ENCODE peak calls at places on chromosomes 3 and 15, in seven cellular contexts. One of them, this sample, is unnamed.

GRCh38 chr3:148737104-148737525 is 39.4 kb downstream of the AGTR1 start:
- DNase-seq in AG10803: peak; percentile 27
- DNase-seq in vagina: no peak
- DNase-seq in GM06990: no peak
- DNase-seq in fibroblast of pulmonary artery: no peak
- DNase-seq in fibroblast of lung: peak; percentile 42
- DNase-seq in lower lobe of right lung: no peak
- DNase-seq in this sample: peak; percentile 44

GRCh38 chr3:112424394-112424793 is 74.9 kb downstream of the BTLA start:
- DNase-seq in AG10803: no peak
- DNase-seq in vagina: no peak
- DNase-seq in GM06990: no peak
- DNase-seq in fibroblast of pulmonary artery: no peak
- DNase-seq in fibroblast of lung: no peak
- DNase-seq in lower lobe of right lung: no peak
- DNase-seq in this sample: no peak

GRCh38 chr15:82647045-82647834 is at the start of gene CPEB1:
- DNase-seq in AG10803: peak; percentile 35
- DNase-seq in vagina: no peak
- DNase-seq in GM06990: peak; percentile 69
- DNase-seq in fibroblast of pulmonary artery: peak; percentile 26
- DNase-seq in fibroblast of lung: peak; percentile 51
- DNase-seq in lower lobe of right lung: peak; percentile 51
- DNase-seq in this sample: peak; percentile 16

GRCh38 chr3:55162031-55162784 is 234.3 kb upstream of the LRTM1 start:
- DNase-seq in AG10803: peak; percentile 86
- DNase-seq in vagina: no peak
- DNase-seq in GM06990: no peak
- DNase-seq in fibroblast of pulmonary artery: peak; percentile 27
- DNase-seq in fibroblast of lung: peak; percentile 68
- DNase-seq in lower lobe of right lung: no peak
- DNase-seq in this sample: peak; percentile 91

GRCh38 chr3:121736112-121736511 is 13.4 kb downstream of the GOLGB1 start:
- DNase-seq in AG10803: no peak
- DNase-seq in vagina: no peak
- DNase-seq in GM06990: no peak
- DNase-seq in fibroblast of pulmonary artery: no peak
- DNase-seq in fibroblast of lung: no peak
- DNase-seq in lower lobe of right lung: no peak
- DNase-seq in this sample: no peak

GRCh38 chr15:71332605-71333004 is 217.3 kb downstream of the THSD4 start:
- DNase-seq in AG10803: peak; percentile 42
- DNase-seq in vagina: no peak
- DNase-seq in GM06990: no peak
- DNase-seq in fibroblast of pulmonary artery: no peak
- DNase-seq in fibroblast of lung: peak; percentile 61
- DNase-seq in lower lobe of right lung: no peak
- DNase-seq in this sample: peak; percentile 74

GRCh38 chr3:138362536-138362935 is 14.2 kb downstream of the MRAS start:
- DNase-seq in AG10803: no peak
- DNase-seq in vagina: no peak
- DNase-seq in GM06990: no peak
- DNase-seq in fibroblast of pulmonary artery: no peak
- DNase-seq in fibroblast of lung: no peak
- DNase-seq in lower lobe of right lung: no peak
- DNase-seq in this sample: no peak

GRCh38 chr3:63809607-63810006 is 9.5 kb upstream of the C3orf49 start:
- DNase-seq in AG10803: peak; percentile 44
- DNase-seq in vagina: no peak
- DNase-seq in GM06990: no peak
- DNase-seq in fibroblast of pulmonary artery: no peak
- DNase-seq in fibroblast of lung: no peak
- DNase-seq in lower lobe of right lung: no peak
- DNase-seq in this sample: peak; percentile 74

GRCh38 chr3:127457094-127457475 is 133.4 kb downstream of the TPRA1 start:
- DNase-seq in AG10803: peak; percentile 36
- DNase-seq in vagina: no peak
- DNase-seq in GM06990: no peak
- DNase-seq in fibroblast of pulmonary artery: peak; percentile 80
- DNase-seq in fibroblast of lung: peak; percentile 23
- DNase-seq in lower lobe of right lung: no peak
- DNase-seq in this sample: peak; percentile 18

GRCh38 chr15:61157933-61158332 is 71.2 kb downstream of the RORA start:
- DNase-seq in AG10803: peak; percentile 38
- DNase-seq in vagina: no peak
- DNase-seq in GM06990: no peak
- DNase-seq in fibroblast of pulmonary artery: peak; percentile 44
- DNase-seq in fibroblast of lung: peak; percentile 60
- DNase-seq in lower lobe of right lung: no peak
- DNase-seq in this sample: peak; percentile 2

GRCh38 chr3:38641461-38642110 is 7.9 kb downstream of the SCN5A start:
- DNase-seq in AG10803: no peak
- DNase-seq in vagina: no peak
- DNase-seq in GM06990: no peak
- DNase-seq in fibroblast of pulmonary artery: no peak
- DNase-seq in fibroblast of lung: no peak
- DNase-seq in lower lobe of right lung: no peak
- DNase-seq in this sample: no peak
- H3K4me3 ChIP-seq in AG10803: no peak overlapping the region
- H3K4me3 ChIP-seq in vagina: no peak overlapping the region
- H3K4me3 ChIP-seq in GM06990: no peak overlapping the region
- H3K4me3 ChIP-seq in fibroblast of pulmonary artery: no peak overlapping the region
- H3K4me3 ChIP-seq in fibroblast of lung: no peak overlapping the region
- H3K4me3 ChIP-seq in lower lobe of right lung: no peak overlapping the region
- H3K4me3 ChIP-seq in this sample: no peak overlapping the region

GRCh38 chr3:131048030-131048429 is 21.4 kb downstream of the NEK11 start:
- DNase-seq in AG10803: no peak
- DNase-seq in vagina: no peak
- DNase-seq in GM06990: no peak
- DNase-seq in fibroblast of pulmonary artery: no peak
- DNase-seq in fibroblast of lung: no peak
- DNase-seq in lower lobe of right lung: no peak
- DNase-seq in this sample: no peak

GRCh38 chr3:131047582-131047981 is 20.9 kb downstream of the NEK11 start:
- DNase-seq in AG10803: no peak
- DNase-seq in vagina: no peak
- DNase-seq in GM06990: no peak
- DNase-seq in fibroblast of pulmonary artery: no peak
- DNase-seq in fibroblast of lung: no peak
- DNase-seq in lower lobe of right lung: no peak
- DNase-seq in this sample: no peak

GRCh38 chr3:131053021-131053420 is 26.3 kb downstream of the NEK11 start:
- DNase-seq in AG10803: peak; percentile 11
- DNase-seq in vagina: no peak
- DNase-seq in GM06990: no peak
- DNase-seq in fibroblast of pulmonary artery: peak; percentile 61
- DNase-seq in fibroblast of lung: peak; percentile 47
- DNase-seq in lower lobe of right lung: no peak
- DNase-seq in this sample: peak; percentile 23
- TF ChIP-seq CTCF in AG10803: peak; percentile 40
- TF ChIP-seq CTCF in vagina: no peak
- TF ChIP-seq CTCF in GM06990: peak; percentile 14
- TF ChIP-seq CTCF in fibroblast of pulmonary artery: peak; percentile 51
- TF ChIP-seq CTCF in fibroblast of lung: no peak
- TF ChIP-seq CTCF in lower lobe of right lung: no peak
- TF ChIP-seq CTCF in this sample: peak; percentile 37

DNA sequence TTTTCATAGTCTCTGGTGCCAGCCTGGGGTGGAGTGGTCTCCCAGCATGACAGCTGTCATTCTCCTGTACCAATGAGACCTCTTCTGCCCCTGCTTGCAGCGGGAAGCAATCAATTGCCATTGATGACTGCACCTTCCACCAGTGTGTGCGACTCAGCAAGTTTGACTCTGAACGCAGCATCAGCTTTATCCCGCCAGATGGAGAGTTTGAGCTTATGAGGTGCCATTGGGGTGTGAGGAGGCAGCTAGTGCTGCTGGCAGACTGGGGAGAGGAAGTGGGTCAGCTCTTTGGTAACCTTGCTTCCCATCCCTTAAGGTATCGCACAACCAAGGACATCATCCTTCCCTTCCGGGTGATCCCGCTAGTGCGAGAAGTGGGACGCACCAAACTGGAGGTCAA is 4.4 kb upstream of the ABCF3 start:
- DNase-seq in AG10803: no peak
- DNase-seq in vagina: no peak
- DNase-seq in GM06990: no peak
- DNase-seq in fibroblast of pulmonary artery: no peak
- DNase-seq in fibroblast of lung: no peak
- DNase-seq in lower lobe of right lung: no peak
- DNase-seq in this sample: no peak
- H3K4me3 ChIP-seq in AG10803: no peak overlapping the region
- H3K4me3 ChIP-seq in vagina: no peak overlapping the region
- H3K4me3 ChIP-seq in GM06990: no peak overlapping the region
- H3K4me3 ChIP-seq in fibroblast of pulmonary artery: no peak overlapping the region
- H3K4me3 ChIP-seq in fibroblast of lung: no peak overlapping the region
- H3K4me3 ChIP-seq in lower lobe of right lung: no peak overlapping the region
- H3K4me3 ChIP-seq in this sample: no peak overlapping the region

GRCh38 chr3:161560006-161560637 is 63.5 kb downstream of the OTOL1 start:
- DNase-seq in AG10803: peak; percentile 41
- DNase-seq in vagina: no peak
- DNase-seq in GM06990: no peak
- DNase-seq in fibroblast of pulmonary artery: peak; percentile 59
- DNase-seq in fibroblast of lung: peak; percentile 61
- DNase-seq in lower lobe of right lung: no peak
- DNase-seq in this sample: peak; percentile 49

GRCh38 chr3:161557751-161558150 is 61.1 kb downstream of the OTOL1 start:
- DNase-seq in AG10803: no peak
- DNase-seq in vagina: no peak
- DNase-seq in GM06990: no peak
- DNase-seq in fibroblast of pulmonary artery: no peak
- DNase-seq in fibroblast of lung: no peak
- DNase-seq in lower lobe of right lung: no peak
- DNase-seq in this sample: no peak

GRCh38 chr3:161558256-161558655 is 61.6 kb downstream of the OTOL1 start:
- DNase-seq in AG10803: peak; percentile 4
- DNase-seq in vagina: no peak
- DNase-seq in GM06990: no peak
- DNase-seq in fibroblast of pulmonary artery: no peak
- DNase-seq in fibroblast of lung: no peak
- DNase-seq in lower lobe of right lung: peak; percentile 39
- DNase-seq in this sample: no peak

GRCh38 chr3:161556533-161556932 is 59.9 kb downstream of the OTOL1 start:
- DNase-seq in AG10803: no peak
- DNase-seq in vagina: no peak
- DNase-seq in GM06990: no peak
- DNase-seq in fibroblast of pulmonary artery: no peak
- DNase-seq in fibroblast of lung: no peak
- DNase-seq in lower lobe of right lung: no peak
- DNase-seq in this sample: no peak

GRCh38 chr3:161559177-161559998 is 62.8 kb downstream of the OTOL1 start:
- DNase-seq in AG10803: peak; percentile 24
- DNase-seq in vagina: no peak
- DNase-seq in GM06990: no peak
- DNase-seq in fibroblast of pulmonary artery: peak; percentile 59
- DNase-seq in fibroblast of lung: peak; percentile 63
- DNase-seq in lower lobe of right lung: no peak
- DNase-seq in this sample: peak; percentile 45
- TF ChIP-seq CTCF in AG10803: peak; percentile 83
- TF ChIP-seq CTCF in vagina: peak; percentile 26
- TF ChIP-seq CTCF in GM06990: peak; percentile 83
- TF ChIP-seq CTCF in fibroblast of pulmonary artery: peak; percentile 88
- TF ChIP-seq CTCF in fibroblast of lung: peak; percentile 82
- TF ChIP-seq CTCF in lower lobe of right lung: peak; percentile 66
- TF ChIP-seq CTCF in this sample: peak; percentile 91

GRCh38 chr15:40843885-40844542 is at the start of gene SPINT1:
- DNase-seq in AG10803: no peak
- DNase-seq in vagina: no peak
- DNase-seq in GM06990: peak; percentile 64
- DNase-seq in fibroblast of pulmonary artery: no peak
- DNase-seq in fibroblast of lung: no peak
- DNase-seq in lower lobe of right lung: peak; percentile 77
- DNase-seq in this sample: no peak
- H3K4me3 ChIP-seq in AG10803: peak within 1 kb of the TSS; percentile 26
- H3K4me3 ChIP-seq in vagina: peak within 1 kb of the TSS; percentile 54
- H3K4me3 ChIP-seq in GM06990: peak within 1 kb of the TSS; percentile 66
- H3K4me3 ChIP-seq in fibroblast of pulmonary artery: peak within 1 kb of the TSS; percentile 40
- H3K4me3 ChIP-seq in fibroblast of lung: peak within 1 kb of the TSS; percentile 4
- H3K4me3 ChIP-seq in lower lobe of right lung: peak within 1 kb of the TSS; percentile 71
- H3K4me3 ChIP-seq in this sample: peak within 1 kb of the TSS; percentile 50

GRCh38 chr15:45586990-45587860 is at the start of gene BLOC1S6:
- DNase-seq in AG10803: peak; percentile 88
- DNase-seq in vagina: peak; percentile 94
- DNase-seq in GM06990: peak; percentile 94
- DNase-seq in fibroblast of pulmonary artery: peak; percentile 96
- DNase-seq in fibroblast of lung: peak; percentile 92
- DNase-seq in lower lobe of right lung: peak; percentile 92
- DNase-seq in this sample: peak; percentile 94
- TF ChIP-seq CTCF in AG10803: no peak
- TF ChIP-seq CTCF in vagina: no peak
- TF ChIP-seq CTCF in GM06990: no peak
- TF ChIP-seq CTCF in fibroblast of pulmonary artery: no peak
- TF ChIP-seq CTCF in fibroblast of lung: no peak
- TF ChIP-seq CTCF in lower lobe of right lung: no peak
- TF ChIP-seq CTCF in this sample: no peak